ENCODE peak calls at places on chromosomes 13 and 19, in four cellular contexts. F, W, J and G are unnamed samples.

GRCh38 chr19:39926170-39926755 is 8.2 kb downstream of the FCGBP start:
- DNase-seq in F (no peak), J (no peak), W (no peak), G (no peak)

GRCh38 chr13:46595136-46595917 is 42.4 kb downstream of the LRCH1 start:
- DNase-seq in F (no peak), W (peak; percentile 30), J (no peak), G (no peak)

GRCh38 chr13:42735011-42735410 is 46.4 kb upstream of the FAM216B start:
- DNase-seq in J (no peak), F (no peak), W (no peak), G (no peak)

GRCh38 chr19:13930402-13930801 is 7.8 kb downstream of the PODNL1 start:
- DNase-seq in W (no peak), F (no peak), J (no peak), G (no peak)

GRCh38 chr13:30510811-30511371 is 45.2 kb upstream of the HMGB1 start:
- DNase-seq in W (no peak), F (no peak), J (no peak), G (no peak)

GRCh38 chr13:110137677-110138008 is 169.3 kb downstream of the COL4A1 start:
- DNase-seq in J (no peak), W (no peak), F (peak; percentile 30), G (peak; percentile 44)

GRCh38 chr19:42201489-42202289 is 15.8 kb downstream of the DEDD2 start:
- DNase-seq in W (peak; percentile 94), F (no peak), J (peak; percentile 68), G (peak; percentile 72)

GRCh38 chr13:26601669-26602068 is 44.2 kb downstream of the WASF3 start:
- DNase-seq in W (peak; percentile 59), F (peak; percentile 2), J (peak; percentile 15), G (no peak)

GRCh38 chr19:33492951-33493350 is 28.6 kb downstream of the PEPD start:
- DNase-seq in J (no peak), F (no peak), W (no peak), G (no peak)

GRCh38 chr13:109787135-109787954 is 962 bp upstream of the IRS2 start:
- DNase-seq in F (peak; percentile 56), W (peak; percentile 60), J (no peak), G (no peak)

GRCh38 chr13:29901714-29902631 is 51.6 kb upstream of the UBL3 start:
- DNase-seq in W (peak; percentile 49), F (no peak), J (no peak), G (no peak)

GRCh38 chr13:113078895-113079720 is 26.5 kb upstream of the F7 start:
- DNase-seq in J (no peak), F (no peak), W (no peak), G (no peak)

GRCh38 chr19:14091086-14091884 is 734 bp upstream of the SAMD1 start:
- DNase-seq in J (no peak), F (peak; percentile 92), W (peak; percentile 72), G (peak; percentile 87)

GRCh38 chr13:98103942-98104880 is 38.7 kb upstream of the FARP1 start:
- DNase-seq in W (no peak), J (no peak), F (no peak), G (no peak)

GRCh38 chr19:32869369-32870153 is at the start of gene SLC7A9:
- DNase-seq in F (no peak), W (no peak), J (no peak), G (no peak)

GRCh38 chr13:97719759-97720158 is 233.7 kb upstream of the IPO5 start:
- DNase-seq in W (no peak), F (no peak), J (no peak), G (no peak)

GRCh38 chr19:19464339-19465098 is 50.8 kb downstream of the TSSK6 start:
- DNase-seq in F (no peak), J (no peak), W (no peak), G (no peak)

GRCh38 chr19:45440873-45441654 is 17.3 kb upstream of the ERCC1 start:
- DNase-seq in J (no peak), W (no peak), F (peak; percentile 61), G (no peak)

GRCh38 chr19:46471778-46472543 is 598 bp upstream of the PNMA8A start:
- DNase-seq in W (no peak), F (no peak), J (no peak), G (no peak)

DNA sequence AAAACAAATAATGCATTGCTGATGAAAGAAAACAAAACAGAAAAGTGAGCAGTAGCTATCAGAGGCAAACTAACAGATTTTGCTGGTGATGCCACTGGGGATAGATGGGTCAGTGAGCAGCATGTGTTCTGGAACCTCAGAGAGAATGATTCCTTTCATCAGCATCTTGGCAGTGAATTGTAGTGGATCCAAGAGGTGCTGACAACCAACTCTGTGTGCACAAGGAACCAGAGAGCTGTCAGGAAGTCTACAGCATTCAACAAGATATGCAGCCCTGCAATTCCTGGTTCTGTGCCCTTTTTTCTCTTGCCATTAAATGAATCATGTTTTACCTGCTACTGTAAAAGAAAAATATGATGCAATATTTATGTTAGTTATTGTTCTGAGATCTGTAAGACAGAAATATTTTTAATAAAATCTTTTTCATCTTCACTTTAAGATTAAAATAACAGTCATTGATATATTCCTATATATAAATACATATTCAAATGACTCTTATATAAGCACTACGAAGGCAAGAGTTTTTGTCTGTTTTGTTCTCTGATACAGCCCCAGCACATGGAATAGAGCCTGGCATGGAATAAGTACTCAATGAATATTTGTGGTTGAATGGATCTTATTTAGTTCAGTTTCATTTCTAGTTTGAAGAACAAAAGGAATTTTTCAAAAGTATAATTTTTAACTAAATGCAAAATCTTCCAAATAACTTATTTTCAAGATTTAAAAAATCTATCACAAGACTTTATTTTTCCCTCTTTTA is 80.8 kb downstream of the FREM2 start:
- DNase-seq in F (no peak), J (no peak), W (no peak), G (no peak)
- TF ChIP-seq SPI1 in F (no peak), J (no peak), W (no peak), G (no peak)

DNA sequence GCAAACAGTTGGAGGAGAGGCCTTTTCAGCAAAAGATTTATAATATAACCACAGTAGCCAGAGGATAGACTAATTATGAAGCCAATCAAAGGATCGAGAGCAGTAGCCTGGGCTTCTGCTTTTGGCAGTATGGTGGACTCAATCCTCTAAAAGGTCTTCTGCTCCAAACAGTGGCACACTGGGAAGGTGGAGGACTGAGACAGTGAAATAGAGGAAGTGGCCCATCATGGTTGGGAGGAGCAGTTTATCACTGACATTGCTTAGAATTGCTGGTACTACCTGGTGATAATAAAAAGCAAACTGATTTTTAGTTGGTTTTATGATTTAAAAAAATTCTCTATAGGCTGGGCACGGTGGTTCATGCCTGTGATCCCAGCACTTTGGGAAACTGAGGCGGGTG is 20.9 kb upstream of the PLAUR start:
- DNase-seq in F (no peak), J (no peak), W (peak; percentile 55), G (no peak)
- TF ChIP-seq SPI1 in F (peak; percentile 88), J (peak; percentile 83), W (peak; percentile 91), G (peak; percentile 90)

DNA sequence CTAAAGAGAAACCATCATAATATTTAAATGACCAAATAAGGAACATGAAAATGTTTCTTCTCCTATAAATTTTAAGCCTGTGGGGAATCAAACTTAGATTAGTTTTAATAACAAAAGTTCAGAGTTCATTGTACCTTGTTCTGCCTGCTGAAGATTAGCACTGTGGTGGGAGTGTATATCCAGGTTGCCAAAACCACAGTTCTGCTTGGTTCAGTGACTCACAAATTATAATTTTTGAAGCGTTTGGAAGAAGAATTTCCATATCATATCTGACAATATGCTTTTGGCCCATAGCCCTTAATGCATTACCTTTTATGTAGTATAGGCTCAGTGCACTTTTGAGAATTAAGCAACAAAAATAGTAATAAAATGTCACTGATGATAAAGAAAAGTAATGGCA is 545.2 kb downstream of the GPC6 start:
- DNase-seq in F (no peak), J (no peak), W (no peak), G (no peak)
- TF ChIP-seq SPI1 in F (no peak), J (no peak), W (no peak), G (no peak)

GRCh38 chr19:5820785-5821184 is 15.9 kb downstream of the NRTN start:
- DNase-seq in J (no peak), W (no peak), F (no peak), G (no peak)
- TF ChIP-seq SPI1 in J (no peak), W (no peak), F (no peak), G (no peak)

GRCh38 chr13:99803141-99803540 is 168.4 kb downstream of the ZIC5 start:
- DNase-seq in J (no peak), W (no peak), F (no peak), G (no peak)

GRCh38 chr13:99800951-99801350 is 170.6 kb downstream of the ZIC5 start:
- DNase-seq in F (no peak), W (no peak), J (no peak), G (no peak)

GRCh38 chr13:99800004-99800403 is 171.6 kb downstream of the ZIC5 start:
- DNase-seq in W (no peak), J (no peak), F (peak; percentile 49), G (no peak)

GRCh38 chr13:99805361-99805760 is 166.2 kb downstream of the ZIC5 start:
- DNase-seq in W (no peak), J (no peak), F (no peak), G (no peak)

GRCh38 chr13:99802416-99802815 is 169.2 kb downstream of the ZIC5 start:
- DNase-seq in J (no peak), F (no peak), W (no peak), G (no peak)
- TF ChIP-seq SPI1 in J (no peak), F (no peak), W (no peak), G (no peak)

GRCh38 chr19:4908311-4908710 is 990 bp upstream of the UHRF1 start:
- DNase-seq in F (no peak), J (no peak), W (no peak), G (no peak)
- TF ChIP-seq SPI1 in F (no peak), J (no peak), W (no peak), G (no peak)

GRCh38 chr19:1181606-1182005 is 7.5 kb upstream of the SBNO2 start:
- DNase-seq in W (no peak), F (no peak), J (no peak), G (no peak)

GRCh38 chr19:1182068-1182467 is 8.0 kb upstream of the SBNO2 start:
- DNase-seq in F (no peak), W (no peak), J (no peak), G (no peak)

GRCh38 chr19:1189419-1189818 is 15.4 kb upstream of the SBNO2 start:
- DNase-seq in J (no peak), W (no peak), F (peak; percentile 69), G (no peak)

GRCh38 chr19:1182727-1183126 is 8.7 kb upstream of the SBNO2 start:
- DNase-seq in W (no peak), F (no peak), J (no peak), G (no peak)

GRCh38 chr19:1183543-1184172 is 9.6 kb upstream of the SBNO2 start:
- DNase-seq in J (peak; percentile 66), F (no peak), W (no peak), G (no peak)
- TF ChIP-seq SPI1 in J (peak; percentile 18), F (no peak), W (no peak), G (no peak)

DNA sequence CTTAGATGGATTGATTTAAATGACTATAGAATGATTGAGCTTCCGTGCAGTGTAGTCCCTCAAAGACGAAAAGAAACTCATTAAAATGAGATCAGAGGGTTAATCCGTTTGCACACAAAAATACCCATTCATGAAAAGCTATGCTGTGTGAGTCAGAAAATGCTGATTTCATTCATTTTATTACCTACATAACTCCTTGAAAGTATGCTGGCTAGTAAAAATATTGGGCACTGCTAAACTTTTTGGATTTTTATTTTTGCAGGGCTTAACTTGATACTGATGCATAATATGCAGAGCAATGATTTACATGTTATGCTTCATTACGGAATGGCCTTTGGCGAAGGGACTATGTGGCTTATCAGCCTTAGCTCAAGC is 54.2 kb downstream of the WDFY2 start:
- DNase-seq in W (no peak), F (no peak), J (no peak), G (no peak)
- TF ChIP-seq SPI1 in W (no peak), F (no peak), J (no peak), G (no peak)